ENCODE peak calls at places on chromosomes 4 and X, in six cellular contexts. U, B, A, K, X and J are unnamed samples.

GRCh38 chrX:20432048-20432447 is 165.3 kb upstream of the RPS6KA3 start:
- DNase-seq in U (no peak), B (peak; percentile 31), A (no peak), K (no peak), X (no peak), J (no peak)

GRCh38 chr4:2915789-2916188 is 47.4 kb downstream of the NOP14 start:
- DNase-seq in U (no peak), B (no peak), A (no peak), K (no peak), X (no peak), J (no peak)

GRCh38 chr4:149347139-149347538 is 468.5 kb downstream of the IQCM start:
- DNase-seq in U (no peak), B (no peak), A (no peak), K (no peak), X (no peak), J (no peak)

GRCh38 chr4:73450398-73451004 is 14.5 kb downstream of the AFP start:
- DNase-seq in U (peak; percentile 61), B (peak; percentile 92), A (peak; percentile 80), K (no peak), X (peak; percentile 25), J (no peak)

GRCh38 chr4:41258783-41259182 is 2.1 kb downstream of the UCHL1 start:
- DNase-seq in U (peak; percentile 61), B (peak; percentile 69), A (no peak), K (no peak), X (peak; percentile 67), J (no peak)

GRCh38 chr4:183078634-183079033 is 20.4 kb upstream of the WWC2 start:
- DNase-seq in U (no peak), B (no peak), A (no peak), K (no peak), X (no peak), J (no peak)

GRCh38 chrX:22952011-22952410 is 47.7 kb upstream of the DDX53 start:
- DNase-seq in U (no peak), B (peak; percentile 59), A (no peak), K (no peak), X (peak; percentile 57), J (no peak)

GRCh38 chrX:123173833-123174232 is 10.2 kb upstream of the GRIA3 start:
- DNase-seq in U (no peak), B (no peak), A (no peak), K (no peak), X (no peak), J (no peak)

GRCh38 chr4:150119492-150119891 is 41.2 kb downstream of the DCLK2 start:
- DNase-seq in U (no peak), B (no peak), A (no peak), K (no peak), X (peak; percentile 14), J (no peak)

GRCh38 chr4:105965183-105965800 is 70.0 kb downstream of the NPNT start:
- DNase-seq in U (no peak), B (no peak), A (peak; percentile 45), K (no peak), X (no peak), J (no peak)

GRCh38 chr4:41935652-41936021 is 408 bp downstream of the TMEM33 start:
- DNase-seq in U (no peak), B (no peak), A (no peak), K (no peak), X (peak; percentile 61), J (no peak)

GRCh38 chr4:137641554-137641953 is 109.3 kb upstream of the PCDH18 start:
- DNase-seq in U (no peak), B (peak; percentile 22), A (no peak), K (no peak), X (no peak), J (no peak)

GRCh38 chr4:162015090-162015489 is 148.7 kb downstream of the FSTL5 start:
- DNase-seq in U (no peak), B (peak; percentile 5), A (no peak), K (no peak), X (no peak), J (no peak)

GRCh38 chrX:11264925-11265324 is 28.3 kb upstream of the AMELX start:
- DNase-seq in U (no peak), B (no peak), A (no peak), K (no peak), X (no peak), J (no peak)

GRCh38 chr4:158193171-158193749 is 17.0 kb upstream of the TMEM144 start:
- DNase-seq in U (no peak), B (no peak), A (no peak), K (no peak), X (peak; percentile 43), J (no peak)

GRCh38 chr4:25308266-25308665 is 4.3 kb upstream of the ZCCHC4 start:
- DNase-seq in U (no peak), B (no peak), A (no peak), K (no peak), X (no peak), J (no peak)

GRCh38 chr4:169103966-169104412 is 93.9 kb upstream of the CBR4 start:
- DNase-seq in U (no peak), B (no peak), A (no peak), K (no peak), X (no peak), J (no peak)

GRCh38 chr4:127667772-127668171 is 35.0 kb downstream of the INTU start:
- DNase-seq in U (no peak), B (no peak), A (no peak), K (no peak), X (no peak), J (no peak)

DNA sequence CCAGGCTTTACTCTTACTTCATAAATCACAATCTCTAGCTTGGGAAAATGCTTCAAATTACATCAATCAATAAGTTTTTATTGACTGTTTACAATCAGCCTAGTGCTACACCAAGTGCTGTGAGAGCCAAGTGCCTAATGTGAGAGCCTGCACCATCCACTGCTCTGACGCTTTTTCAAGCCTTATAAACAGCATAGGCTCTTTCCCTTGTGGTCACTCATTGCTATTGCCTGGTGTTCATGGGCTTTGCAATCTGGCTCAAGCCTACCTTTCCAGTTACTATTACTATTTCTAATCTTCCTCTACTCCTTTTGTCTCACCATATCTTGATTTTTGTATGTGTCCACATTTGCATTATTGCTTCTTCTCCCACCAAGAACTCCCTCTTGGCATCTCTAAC is 77.0 kb downstream of the REELD1 start:
- DNase-seq in U (no peak), B (no peak), A (no peak), K (no peak), X (no peak), J (no peak)
- TF ChIP-seq CTCF in U (no peak), B (peak; percentile 23), A (no peak), K (no peak), X (no peak), J (no peak)

GRCh38 chr4:53366301-53366716 is 448 bp upstream of the SCFD2 start:
- DNase-seq in U (no peak), B (no peak), A (no peak), K (no peak), X (no peak), J (no peak)
- H3K27ac ChIP-seq in U (peak overlapping the region; percentile 38), B (no peak overlapping the region), A (peak overlapping the region; percentile 47), K (peak overlapping the region; percentile 75), X (peak overlapping the region; percentile 74), J (peak overlapping the region; percentile 60)

GRCh38 chr4:83504544-83504943 is 19.6 kb upstream of the ABRAXAS1 start:
- DNase-seq in U (no peak), B (no peak), A (no peak), K (no peak), X (peak; percentile 9), J (no peak)
- H3K4me3 ChIP-seq in U (no peak overlapping the region), B (no peak overlapping the region), A (no peak overlapping the region), K (no peak overlapping the region), X (no peak overlapping the region), J (no peak overlapping the region)

GRCh38 chrX:133250184-133251080 is 32.3 kb upstream of the TFDP3 start:
- DNase-seq in U (no peak), B (no peak), A (no peak), K (no peak), X (no peak), J (no peak)

GRCh38 chrX:133246921-133247320 is 28.8 kb upstream of the TFDP3 start:
- DNase-seq in U (no peak), B (no peak), A (no peak), K (no peak), X (no peak), J (no peak)

GRCh38 chrX:133248177-133248576 is 30.0 kb upstream of the TFDP3 start:
- DNase-seq in U (no peak), B (no peak), A (no peak), K (no peak), X (no peak), J (no peak)

GRCh38 chrX:133254666-133255065 is 36.5 kb upstream of the TFDP3 start:
- DNase-seq in U (no peak), B (peak; percentile 12), A (no peak), K (no peak), X (no peak), J (no peak)

GRCh38 chrX:133249659-133250058 is 31.5 kb upstream of the TFDP3 start:
- DNase-seq in U (no peak), B (no peak), A (no peak), K (no peak), X (no peak), J (no peak)
- TF ChIP-seq CTCF in U (peak; percentile 27), B (peak; percentile 10), A (no peak), K (no peak), X (peak; percentile 19), J (no peak)

DNA sequence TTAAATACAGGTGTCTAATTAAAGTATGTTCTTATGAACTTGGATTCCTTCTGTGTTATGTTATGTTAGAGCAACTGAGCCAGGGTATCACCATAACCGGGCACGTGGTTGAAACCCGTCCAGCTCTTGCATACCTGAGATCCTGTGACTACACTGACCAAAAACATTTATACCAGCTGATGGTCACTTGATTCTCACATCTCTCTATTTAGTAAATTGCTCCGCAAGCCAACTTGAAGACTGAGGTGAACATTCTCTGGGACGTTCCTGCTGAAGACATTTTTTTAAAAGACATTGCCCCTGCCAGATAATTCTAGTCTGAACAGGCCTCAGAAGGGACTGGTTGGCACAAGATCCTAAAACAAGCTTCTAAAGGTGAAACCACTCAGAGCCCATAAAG is 550.0 kb upstream of the DIPK2B start:
- DNase-seq in U (no peak), B (no peak), A (no peak), K (no peak), X (no peak), J (no peak)
- H3K27ac ChIP-seq in U (no peak overlapping the region), B (peak overlapping the region; percentile 32), A (peak overlapping the region; percentile 67), K (no peak overlapping the region), X (no peak overlapping the region), J (no peak overlapping the region)